ENCODE peak calls at places on chromosome 5, in eight cellular contexts. L, K, T, G, A, E, H and N are unnamed samples.

GRCh38 chr5:73908440-73908839 is 282.4 kb downstream of the ARHGEF28 start:
- DNase-seq in L (no peak), K (no peak), T (peak), G (no peak), A (no peak), E (no peak), H (no peak), N (no peak)

GRCh38 chr5:1785984-1786383 is 13.7 kb downstream of the MRPL36 start:
- DNase-seq in L (peak), K (no peak), T (no peak), G (peak), A (no peak), E (peak), H (no peak), N (peak)

GRCh38 chr5:169160405-169160901 is 140.5 kb downstream of the SLIT3 start:
- DNase-seq in L (peak), K (no peak), T (peak), G (no peak), A (no peak), E (peak), H (no peak), N (no peak)

GRCh38 chr5:141779642-141780041 is 97.6 kb upstream of the ARAP3 start:
- DNase-seq in L (peak), K (no peak), T (peak), G (no peak), A (peak), E (no peak), H (no peak), N (no peak)

GRCh38 chr5:82674718-82675117 is 396.6 kb upstream of the RPS23 start:
- DNase-seq in L (no peak), K (no peak), T (no peak), G (no peak), A (no peak), E (no peak), H (no peak), N (no peak)

GRCh38 chr5:140329739-140330481 is 16.5 kb downstream of the HBEGF start:
- DNase-seq in L (no peak), K (no peak), T (no peak), G (no peak), A (no peak), E (no peak), H (no peak), N (no peak)

GRCh38 chr5:78677777-78678668 is 29.5 kb upstream of the LHFPL2 start:
- DNase-seq in L (no peak), K (peak), T (peak), G (peak), A (peak), E (peak), H (no peak), N (no peak)

GRCh38 chr5:112614986-112615385 is 122.7 kb upstream of the APC start:
- DNase-seq in L (no peak), K (no peak), T (no peak), G (no peak), A (no peak), E (no peak), H (no peak), N (no peak)

GRCh38 chr5:75681125-75681830 is 36.0 kb downstream of the POC5 start:
- DNase-seq in L (no peak), K (peak), T (peak), G (no peak), A (no peak), E (no peak), H (no peak), N (no peak)

GRCh38 chr5:15737036-15737821 is 237.2 kb downstream of the FBXL7 start:
- DNase-seq in L (no peak), K (no peak), T (no peak), G (no peak), A (no peak), E (no peak), H (no peak), N (no peak)

GRCh38 chr5:146034127-146034526 is 71.2 kb downstream of the PLAC8L1 start:
- DNase-seq in L (no peak), K (no peak), T (no peak), G (no peak), A (no peak), E (no peak), H (no peak), N (no peak)

GRCh38 chr5:14123551-14123950 is 19.6 kb upstream of the TRIO start:
- DNase-seq in L (no peak), K (no peak), T (no peak), G (no peak), A (no peak), E (no peak), H (no peak), N (no peak)

GRCh38 chr5:80122599-80122998 is 87.5 kb downstream of the THBS4 start:
- DNase-seq in L (no peak), K (no peak), T (no peak), G (no peak), A (no peak), E (no peak), H (no peak), N (no peak)

GRCh38 chr5:138491669-138492551 is 26.6 kb downstream of the EGR1 start:
- DNase-seq in L (peak), K (peak), T (peak), G (peak), A (peak), E (peak), H (peak), N (peak)

GRCh38 chr5:68420476-68421344 is 205.2 kb downstream of the PIK3R1 start:
- DNase-seq in L (no peak), K (no peak), T (no peak), G (peak), A (no peak), E (no peak), H (no peak), N (no peak)

GRCh38 chr5:122845253-122846050 is at the start of gene SNX24:
- DNase-seq in L (peak), K (peak), T (peak), G (peak), A (no peak), E (peak), H (peak), N (peak)